ENCODE peak calls at places on chromosomes 11 and 22, in four cellular contexts. Y is HepG2, P is WTC11, T is K562. Q is an unnamed sample.

GRCh38 chr22:30474683-30475424 is 3.0 kb upstream of the SEC14L3 start:
- DNase-seq in Y (no peak), P (peak), T (no peak), Q (no peak)

GRCh38 chr11:1120532-1121342 is 37.0 kb upstream of the MUC5AC start:
- DNase-seq in Y (no peak), P (peak), T (no peak), Q (no peak)

GRCh38 chr11:129315781-129316579 is 59.7 kb upstream of the BARX2 start:
- DNase-seq in Y (peak), P (peak), T (no peak), Q (no peak)

GRCh38 chr11:133619397-133619796 is 87.1 kb upstream of the OPCML start:
- DNase-seq in Y (no peak), P (no peak), T (no peak), Q (no peak)

GRCh38 chr11:114762437-114762836 is 84.1 kb downstream of the NXPE2 start:
- DNase-seq in Y (peak), P (peak), T (peak), Q (no peak)

GRCh38 chr11:96246718-96247540 is 96.1 kb downstream of the MAML2 start:
- DNase-seq in Y (peak), P (no peak), T (no peak), Q (no peak)

GRCh38 chr11:66479741-66480115 is 506 bp upstream of the DPP3 start:
- DNase-seq in Y (peak), P (no peak), T (no peak), Q (no peak)

GRCh38 chr11:32985600-32985999 is 30.1 kb upstream of the DEPDC7 start:
- DNase-seq in Y (no peak), P (no peak), T (no peak), Q (no peak)

GRCh38 chr22:47564651-47565050 is 802.2 kb downstream of the TBC1D22A start:
- DNase-seq in Y (no peak), P (no peak), T (peak), Q (no peak)

GRCh38 chr11:120354068-120354467 is 17.9 kb downstream of the ARHGEF12 start:
- DNase-seq in Y (no peak), P (no peak), T (no peak), Q (no peak)

GRCh38 chr11:22459053-22459452 is 120.9 kb downstream of the SLC17A6 start:
- DNase-seq in Y (no peak), P (no peak), T (no peak), Q (no peak)
- TF ChIP-seq CREM in Y (no peak), P (no peak), T (no peak), Q (no peak)

GRCh38 chr11:34284166-34284565 is 73.6 kb downstream of the ABTB2 start:
- DNase-seq in Y (no peak), P (no peak), T (no peak), Q (no peak)
- TF ChIP-seq ATF2 in Y (no peak), P (no peak), T (no peak), Q (no peak)

GRCh38 chr11:31977343-31977742 is 113.5 kb upstream of the RCN1 start:
- DNase-seq in Y (no peak), P (no peak), T (no peak), Q (no peak)

GRCh38 chr11:31968774-31969433 is 122.0 kb upstream of the RCN1 start:
- DNase-seq in Y (no peak), P (no peak), T (no peak), Q (no peak)

GRCh38 chr11:31972623-31973022 is 118.3 kb upstream of the RCN1 start:
- DNase-seq in Y (no peak), P (no peak), T (no peak), Q (no peak)

GRCh38 chr11:31973175-31973574 is 117.7 kb upstream of the RCN1 start:
- DNase-seq in Y (no peak), P (no peak), T (no peak), Q (no peak)

GRCh38 chr11:31974737-31975136 is 116.1 kb upstream of the RCN1 start:
- DNase-seq in Y (no peak), P (no peak), T (no peak), Q (no peak)
- TF ChIP-seq CREM in Y (no peak), P (no peak), T (no peak), Q (no peak)

GRCh38 chr11:69852051-69852450 is 32.8 kb upstream of the FGF3 start:
- DNase-seq in Y (no peak), P (no peak), T (no peak), Q (no peak)
- TF ChIP-seq ATF2 in Y (no peak), P (no peak), T (no peak), Q (no peak)

GRCh38 chr11:76560219-76560618 is 110.3 kb downstream of the LRRC32 start:
- DNase-seq in Y (no peak), P (no peak), T (no peak), Q (no peak)
- TF ChIP-seq CREM in Y (no peak), P (no peak), T (no peak), Q (no peak)

DNA sequence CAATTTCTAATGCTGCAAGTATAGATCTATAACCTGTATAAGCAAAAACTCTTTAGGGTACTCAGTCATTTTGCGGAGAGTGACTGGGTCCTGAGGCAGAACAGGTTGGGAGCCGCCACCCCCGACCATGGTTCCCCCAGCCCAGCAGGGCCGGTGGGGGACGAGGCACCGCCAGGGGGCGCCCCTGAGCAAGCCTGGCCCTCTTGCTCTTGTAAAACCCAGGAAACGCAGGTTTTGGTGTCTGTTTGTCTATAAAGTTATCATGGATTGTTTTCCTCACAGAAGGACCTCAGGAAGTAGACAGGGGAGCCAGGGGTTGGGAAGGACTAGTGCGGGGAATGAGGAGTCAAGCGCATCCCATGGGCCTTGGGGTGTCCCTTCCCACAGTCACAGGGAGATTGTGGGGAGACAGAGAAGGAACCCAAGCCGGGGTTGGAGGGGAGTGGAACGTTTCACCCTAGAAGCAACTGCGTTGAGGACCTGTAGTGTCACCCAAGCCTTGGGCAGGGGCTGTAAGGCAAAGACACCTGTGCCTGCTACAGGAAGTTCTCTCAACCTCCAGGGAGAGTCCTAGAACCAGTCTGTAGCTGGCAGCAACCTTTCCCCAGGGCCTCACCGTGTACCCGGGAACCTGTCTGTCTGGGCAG is 26.4 kb downstream of the KCTD17 start:
- DNase-seq in Y (peak), P (peak), T (peak), Q (no peak)
- TF ChIP-seq ATF2 in Y (no peak), P (no peak), T (no peak), Q (no peak)

GRCh38 chr11:44822369-44822768 is 95.6 kb downstream of the TSPAN18 start:
- DNase-seq in Y (no peak), P (no peak), T (peak), Q (no peak)

GRCh38 chr11:44823920-44824704 is 97.3 kb downstream of the TSPAN18 start:
- DNase-seq in Y (peak), P (peak), T (no peak), Q (no peak)

GRCh38 chr11:44826922-44827643 is 100.3 kb downstream of the TSPAN18 start:
- DNase-seq in Y (no peak), P (no peak), T (no peak), Q (no peak)

GRCh38 chr11:44825058-44825795 is 98.5 kb downstream of the TSPAN18 start:
- DNase-seq in Y (no peak), P (no peak), T (no peak), Q (no peak)

DNA sequence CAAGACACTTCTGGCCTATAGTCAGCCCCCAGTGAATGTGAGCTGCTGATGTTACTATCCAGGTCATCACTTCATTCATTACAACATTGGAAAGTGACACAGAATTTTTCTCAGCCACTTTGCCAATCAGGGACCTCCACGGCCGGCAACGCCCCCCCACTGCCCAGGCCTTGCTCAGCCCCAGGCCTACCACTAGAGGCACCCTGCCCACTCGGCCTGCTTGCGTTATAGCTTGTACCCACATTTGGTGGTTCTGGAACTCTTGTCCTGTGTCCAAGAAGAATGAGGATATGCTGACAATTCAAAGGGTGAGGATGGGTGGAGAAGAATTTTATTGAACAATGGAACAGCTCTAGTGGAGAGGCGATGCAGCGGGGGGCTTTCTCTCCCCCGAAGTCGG is 96.2 kb downstream of the TSPAN18 start:
- DNase-seq in Y (no peak), P (peak), T (peak), Q (no peak)
- TF ChIP-seq CREM in Y (no peak), P (no peak), T (no peak), Q (no peak)

Q was measured in GM12878.